ENCODE peak calls at places on chromosomes 1 and 21, in six cellular contexts. P is AG09309; X is lower lobe of right lung; W is stomach; K is lower leg skin; S is CD4-positive, alpha-beta T cell. E is an unnamed sample.

GRCh38 chr1:155093938-155094621 is 15.4 kb downstream of the EFNA3 start:
- DNase-seq in W (no peak), X (no peak), K (no peak), S (no peak), P (peak), E (no peak)

GRCh38 chr1:202589190-202589680 is 121.0 kb downstream of the SYT2 start:
- DNase-seq in K (peak), X (no peak), S (no peak), W (peak), P (peak), E (peak)

GRCh38 chr1:25666437-25666836 is 49.8 kb downstream of the MAN1C1 start:
- DNase-seq in X (no peak), W (no peak), K (no peak), P (no peak), S (no peak), E (no peak)

GRCh38 chr1:27634982-27635362 is at the start of gene FGR:
- DNase-seq in X (peak), W (peak), K (no peak), S (no peak), P (no peak), E (no peak)

GRCh38 chr1:170562644-170563338 is 30.8 kb downstream of the GORAB start:
- DNase-seq in K (peak), W (no peak), S (no peak), P (no peak), X (peak), E (peak)

GRCh38 chr1:19363526-19364152 is 51.5 kb downstream of the SLC66A1 start:
- DNase-seq in S (no peak), P (no peak), X (no peak), W (no peak), K (no peak), E (no peak)

GRCh38 chr1:202551683-202552082 is 158.6 kb downstream of the SYT2 start:
- DNase-seq in X (no peak), S (no peak), P (no peak), K (no peak), W (no peak), E (no peak)

GRCh38 chr1:186183219-186183618 is 191.8 kb downstream of the TPR start:
- DNase-seq in X (no peak), P (peak), K (peak), W (no peak), S (no peak), E (no peak)

DNA sequence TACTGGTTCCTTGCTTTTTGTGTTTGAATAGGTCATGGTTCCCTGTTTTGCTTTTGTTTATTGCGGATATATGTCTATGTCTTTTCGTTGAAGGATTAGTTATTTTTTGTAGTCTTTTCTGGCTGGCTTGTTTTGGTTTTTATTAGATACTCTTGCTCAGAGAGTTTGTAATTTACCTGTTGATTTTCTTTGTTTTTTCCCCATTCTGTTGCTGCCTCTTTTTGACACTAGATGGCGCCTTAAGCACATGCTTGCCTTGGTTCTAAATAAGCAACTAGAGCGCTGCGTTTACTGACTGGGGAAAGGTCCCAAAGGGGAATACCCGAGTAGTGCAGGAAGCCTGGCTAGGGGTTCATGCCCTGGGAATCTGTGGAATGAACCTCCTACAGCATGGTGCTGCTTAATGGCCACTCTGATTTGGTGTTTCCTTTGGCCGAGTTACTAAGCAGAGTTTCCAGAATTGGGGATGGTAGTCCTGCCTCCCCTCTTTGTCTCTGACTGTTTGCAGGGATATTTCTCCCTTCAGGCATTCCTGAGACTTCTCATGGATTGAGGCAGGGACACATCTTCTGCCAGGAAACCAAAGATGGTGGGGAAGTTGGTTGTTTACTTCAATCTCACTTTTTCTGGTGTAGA is 143.2 kb downstream of the PTPRU start:
- DNase-seq in S (no peak), X (no peak), P (no peak), W (no peak), K (no peak), E (no peak)
- TF ChIP-seq CTCF in S (no peak), X (peak), P (peak), W (no peak), K (no peak), E (peak)

GRCh38 chr1:200561856-200562214 is 58.7 kb downstream of the KIF14 start:
- DNase-seq in P (no peak), S (no peak), X (no peak), K (no peak), W (no peak), E (no peak)

GRCh38 chr1:200558866-200559459 is 61.6 kb downstream of the KIF14 start:
- DNase-seq in X (no peak), W (no peak), S (no peak), K (no peak), P (peak), E (peak)

GRCh38 chr1:200550367-200550766 is 70.2 kb downstream of the KIF14 start:
- DNase-seq in K (no peak), W (no peak), S (no peak), X (no peak), P (no peak), E (no peak)

DNA sequence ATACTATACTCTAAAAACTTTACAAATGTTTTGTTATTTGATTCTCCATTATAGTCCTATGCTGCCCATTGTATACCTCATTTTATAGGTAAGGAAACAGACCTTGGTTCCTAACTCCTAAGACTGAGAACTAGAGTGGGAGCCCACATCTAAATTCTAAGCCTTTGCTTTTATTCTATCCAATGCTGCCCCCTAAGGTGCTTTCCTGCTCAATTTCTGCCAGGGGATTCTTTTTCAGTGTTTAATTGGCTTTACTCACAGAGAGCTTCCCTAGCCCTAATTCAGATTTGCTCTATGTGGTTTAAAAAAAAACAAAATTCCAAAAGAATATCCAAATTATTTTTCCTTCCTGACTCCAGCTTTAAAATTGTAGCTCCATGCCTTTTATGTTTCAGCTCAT is 64.5 kb downstream of the KIF14 start:
- DNase-seq in W (no peak), X (no peak), S (no peak), P (no peak), K (no peak), E (no peak)
- TF ChIP-seq CTCF in W (no peak), X (no peak), S (no peak), P (peak), K (no peak), E (peak)

DNA sequence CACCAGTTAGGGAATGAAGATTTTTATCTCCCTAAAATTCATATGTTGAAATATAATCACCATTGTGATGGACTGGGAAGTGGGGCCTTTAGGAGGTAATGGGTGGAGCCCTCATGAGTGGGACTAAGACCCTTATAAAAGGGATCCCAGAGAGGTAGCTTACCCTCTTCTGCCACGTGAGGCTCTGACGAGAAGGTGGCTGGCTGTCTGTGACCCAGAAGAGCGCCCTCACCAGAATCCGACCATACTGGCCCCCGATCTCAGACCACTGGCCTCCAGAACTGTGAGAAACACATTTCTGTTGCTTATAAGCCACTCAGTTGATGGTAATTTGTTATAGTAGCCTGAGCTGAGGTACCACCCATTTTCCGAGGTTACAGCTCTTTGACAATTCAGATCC is 27.7 kb upstream of the HUNK start:
- DNase-seq in P (no peak), W (no peak), S (no peak), X (no peak), K (no peak), E (no peak)
- TF ChIP-seq CTCF in P (no peak), W (no peak), S (no peak), X (no peak), K (no peak), E (no peak)

GRCh38 chr1:243609698-243610097 is 240.3 kb downstream of the AKT3 start:
- DNase-seq in K (no peak), S (no peak), X (no peak), W (no peak), P (no peak), E (no peak)
- TF ChIP-seq CTCF in K (no peak), S (no peak), X (no peak), W (no peak), P (no peak), E (no peak)

DNA sequence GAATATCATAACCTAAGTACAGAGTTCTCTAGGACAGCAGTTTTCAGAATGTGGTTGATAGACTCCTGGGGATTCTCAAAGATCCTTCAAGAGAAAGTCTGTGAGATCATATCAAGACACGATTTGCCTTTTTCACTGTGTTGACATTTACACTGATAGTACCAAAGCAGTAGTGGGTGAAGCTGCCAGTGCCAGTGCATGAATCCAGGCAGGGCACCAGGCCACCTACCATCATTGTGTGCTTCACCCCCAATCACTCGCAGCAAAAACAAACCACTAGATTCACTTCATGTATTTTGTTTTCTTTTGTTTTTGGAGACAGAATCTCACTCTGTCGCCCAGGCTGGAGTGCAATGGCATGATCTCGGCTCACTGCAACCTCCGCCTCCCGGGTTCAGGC is 23.9 kb downstream of the DNAJC16 start:
- DNase-seq in P (no peak), S (no peak), X (no peak), K (no peak), W (no peak), E (no peak)
- TF ChIP-seq CTCF in P (no peak), S (no peak), X (no peak), K (no peak), W (no peak), E (no peak)

DNA sequence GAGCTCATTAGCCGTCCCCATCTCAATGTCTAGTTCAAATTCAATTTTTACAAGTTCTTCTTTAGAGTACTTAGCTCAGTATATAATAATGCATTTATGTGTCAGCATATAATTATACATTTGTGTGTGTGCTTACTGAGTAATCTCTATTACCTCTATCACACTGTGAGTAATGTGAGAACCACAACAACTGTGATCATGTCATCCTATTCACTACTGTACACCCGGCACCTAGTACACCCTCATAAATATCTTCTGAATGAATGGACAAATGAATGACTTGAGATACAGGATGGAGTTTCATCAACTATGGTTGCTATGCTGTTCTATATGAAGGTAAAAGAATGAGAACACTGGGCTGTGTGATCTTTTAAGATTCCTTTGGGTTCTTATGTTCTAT is 124.0 kb downstream of the GPATCH2 start:
- DNase-seq in P (no peak), S (no peak), K (no peak), W (no peak), X (no peak), E (no peak)
- TF ChIP-seq CTCF in P (no peak), S (no peak), K (no peak), W (no peak), X (no peak), E (no peak)

GRCh38 chr1:196312739-196313138 is 295.5 kb downstream of the KCNT2 start:
- DNase-seq in X (no peak), S (no peak), W (no peak), P (no peak), K (no peak), E (no peak)

GRCh38 chr1:196308171-196308570 is 300.1 kb downstream of the KCNT2 start:
- DNase-seq in P (no peak), K (no peak), S (no peak), W (no peak), X (no peak), E (no peak)

GRCh38 chr1:196306421-196306820 is 301.8 kb downstream of the KCNT2 start:
- DNase-seq in P (no peak), X (no peak), W (no peak), K (no peak), S (no peak), E (no peak)

GRCh38 chr1:196305216-196305615 is 303.0 kb downstream of the KCNT2 start:
- DNase-seq in W (no peak), S (no peak), K (no peak), P (no peak), X (no peak), E (no peak)

GRCh38 chr1:196309386-196309785 is 298.9 kb downstream of the KCNT2 start:
- DNase-seq in P (peak), K (no peak), W (no peak), S (no peak), X (no peak), E (peak)
- TF ChIP-seq CTCF in P (peak), K (no peak), W (no peak), S (no peak), X (no peak), E (peak)

GRCh38 chr1:178772952-178773351 is 47.9 kb downstream of the RALGPS2 start:
- DNase-seq in W (no peak), S (no peak), K (no peak), P (no peak), X (no peak), E (no peak)

GRCh38 chr1:178776553-178776952 is 51.5 kb downstream of the RALGPS2 start:
- DNase-seq in W (no peak), S (no peak), P (no peak), K (no peak), X (no peak), E (no peak)

GRCh38 chr1:178768423-178768822 is 43.4 kb downstream of the RALGPS2 start:
- DNase-seq in W (no peak), S (no peak), K (no peak), P (no peak), X (no peak), E (no peak)

GRCh38 chr1:178774263-178774662 is 49.2 kb downstream of the RALGPS2 start:
- DNase-seq in S (no peak), X (no peak), K (no peak), W (no peak), P (no peak), E (no peak)
- TF ChIP-seq CTCF in S (peak), X (peak), K (no peak), W (no peak), P (peak), E (peak)

E was measured in AG04450.